ENCODE peak calls at places on chromosomes 6 and 20, in five cellular contexts. One of them, this sample, is unnamed.

GRCh38 chr20:59784365-59785117 is 148.9 kb downstream of the SYCP2 start:
- DNase-seq in fibroblast of mammary gland: no peak
- DNase-seq in fibroblast of pulmonary artery: no peak
- DNase-seq in esophagus muscularis mucosa: peak; percentile 90
- DNase-seq in H7: peak; percentile 15
- DNase-seq in this sample: no peak

GRCh38 chr6:27168586-27169443 is 78.7 kb upstream of the PRSS16 start:
- DNase-seq in esophagus muscularis mucosa: no peak
- DNase-seq in H7: no peak
- DNase-seq in fibroblast of mammary gland: peak; percentile 82
- DNase-seq in fibroblast of pulmonary artery: peak; percentile 54
- DNase-seq in this sample: no peak

GRCh38 chr6:31270788-31271640 is 878 bp downstream of the HLA-C start:
- DNase-seq in H7: peak; percentile 58
- DNase-seq in fibroblast of pulmonary artery: peak; percentile 55
- DNase-seq in esophagus muscularis mucosa: no peak
- DNase-seq in fibroblast of mammary gland: peak; percentile 25
- DNase-seq in this sample: peak; percentile 67

GRCh38 chr6:113995632-113996031 is 24.7 kb upstream of the HDAC2 start:
- DNase-seq in H7: no peak
- DNase-seq in fibroblast of pulmonary artery: peak; percentile 96
- DNase-seq in esophagus muscularis mucosa: no peak
- DNase-seq in fibroblast of mammary gland: peak; percentile 96
- DNase-seq in this sample: no peak

GRCh38 chr20:62827323-62828050 is 10.6 kb downstream of the COL9A3 start:
- DNase-seq in H7: no peak
- DNase-seq in esophagus muscularis mucosa: no peak
- DNase-seq in fibroblast of pulmonary artery: no peak
- DNase-seq in fibroblast of mammary gland: no peak
- DNase-seq in this sample: no peak

GRCh38 chr20:12414446-12415274 is 497.0 kb downstream of the BTBD3 start:
- DNase-seq in esophagus muscularis mucosa: no peak
- DNase-seq in fibroblast of mammary gland: no peak
- DNase-seq in H7: no peak
- DNase-seq in fibroblast of pulmonary artery: peak; percentile 29
- DNase-seq in this sample: no peak

GRCh38 chr6:143108278-143108677 is 47.6 kb downstream of the AIG1 start:
- DNase-seq in H7: no peak
- DNase-seq in esophagus muscularis mucosa: no peak
- DNase-seq in fibroblast of pulmonary artery: no peak
- DNase-seq in fibroblast of mammary gland: peak; percentile 27
- DNase-seq in this sample: no peak

GRCh38 chr20:50727792-50728485 is 3.4 kb upstream of the PARD6B start:
- DNase-seq in fibroblast of pulmonary artery: no peak
- DNase-seq in fibroblast of mammary gland: peak; percentile 53
- DNase-seq in H7: no peak
- DNase-seq in esophagus muscularis mucosa: peak; percentile 84
- DNase-seq in this sample: no peak

GRCh38 chr6:128350416-128351254 is 169.8 kb downstream of the PTPRK start:
- DNase-seq in fibroblast of pulmonary artery: peak; percentile 18
- DNase-seq in H7: no peak
- DNase-seq in fibroblast of mammary gland: peak; percentile 42
- DNase-seq in esophagus muscularis mucosa: no peak
- DNase-seq in this sample: no peak

GRCh38 chr6:12150812-12151432 is 138.8 kb downstream of the HIVEP1 start:
- DNase-seq in esophagus muscularis mucosa: no peak
- DNase-seq in fibroblast of mammary gland: no peak
- DNase-seq in H7: peak; percentile 50
- DNase-seq in fibroblast of pulmonary artery: no peak
- DNase-seq in this sample: peak; percentile 33

GRCh38 chr6:20400476-20401402 is 940 bp upstream of the E2F3 start:
- DNase-seq in H7: peak; percentile 71
- DNase-seq in fibroblast of mammary gland: peak; percentile 24
- DNase-seq in fibroblast of pulmonary artery: peak; percentile 38
- DNase-seq in esophagus muscularis mucosa: no peak
- DNase-seq in this sample: peak; percentile 31

GRCh38 chr6:119347466-119348307 is 1.9 kb downstream of the MAN1A1 start:
- DNase-seq in esophagus muscularis mucosa: no peak
- DNase-seq in H7: peak; percentile 19
- DNase-seq in fibroblast of pulmonary artery: no peak
- DNase-seq in fibroblast of mammary gland: peak; percentile 65
- DNase-seq in this sample: peak; percentile 7

GRCh38 chr6:79630883-79631799 is at the start of gene SH3BGRL2:
- DNase-seq in fibroblast of mammary gland: peak; percentile 52
- DNase-seq in fibroblast of pulmonary artery: peak; percentile 68
- DNase-seq in esophagus muscularis mucosa: peak; percentile 92
- DNase-seq in H7: peak; percentile 91
- DNase-seq in this sample: no peak

GRCh38 chr6:16020259-16020658 is 108.6 kb upstream of the MYLIP start:
- DNase-seq in fibroblast of mammary gland: no peak
- DNase-seq in esophagus muscularis mucosa: no peak
- DNase-seq in H7: no peak
- DNase-seq in fibroblast of pulmonary artery: no peak
- DNase-seq in this sample: no peak

GRCh38 chr6:64299176-64299575 is 663.6 kb downstream of the PHF3 start:
- DNase-seq in fibroblast of pulmonary artery: no peak
- DNase-seq in H7: no peak
- DNase-seq in fibroblast of mammary gland: no peak
- DNase-seq in esophagus muscularis mucosa: no peak
- DNase-seq in this sample: no peak

GRCh38 chr6:98832282-98833100 is 1.9 kb upstream of the POU3F2 start:
- DNase-seq in H7: peak; percentile 81
- DNase-seq in fibroblast of mammary gland: peak; percentile 86
- DNase-seq in esophagus muscularis mucosa: no peak
- DNase-seq in fibroblast of pulmonary artery: peak; percentile 43
- DNase-seq in this sample: no peak

GRCh38 chr6:17454316-17455005 is 61.1 kb downstream of the CAP2 start:
- DNase-seq in fibroblast of pulmonary artery: peak; percentile 51
- DNase-seq in H7: no peak
- DNase-seq in esophagus muscularis mucosa: no peak
- DNase-seq in fibroblast of mammary gland: peak; percentile 23
- DNase-seq in this sample: no peak

GRCh38 chr6:3888153-3888957 is 39.2 kb downstream of the FAM50B start:
- DNase-seq in fibroblast of mammary gland: peak; percentile 54
- DNase-seq in fibroblast of pulmonary artery: no peak
- DNase-seq in esophagus muscularis mucosa: no peak
- DNase-seq in H7: no peak
- DNase-seq in this sample: no peak

GRCh38 chr20:56417402-56417801 is 5.3 kb downstream of the CASS4 start:
- DNase-seq in fibroblast of pulmonary artery: no peak
- DNase-seq in esophagus muscularis mucosa: no peak
- DNase-seq in H7: no peak
- DNase-seq in fibroblast of mammary gland: no peak
- DNase-seq in this sample: no peak

GRCh38 chr6:17964633-17965032 is 22.8 kb downstream of the KIF13A start:
- DNase-seq in H7: no peak
- DNase-seq in fibroblast of mammary gland: no peak
- DNase-seq in fibroblast of pulmonary artery: no peak
- DNase-seq in esophagus muscularis mucosa: no peak
- DNase-seq in this sample: no peak

GRCh38 chr20:44083220-44083933 is 103.6 kb downstream of the JPH2 start:
- DNase-seq in fibroblast of pulmonary artery: peak; percentile 28
- DNase-seq in fibroblast of mammary gland: peak; percentile 73
- DNase-seq in esophagus muscularis mucosa: no peak
- DNase-seq in H7: no peak
- DNase-seq in this sample: no peak

GRCh38 chr6:147167576-147168461 is 36.4 kb upstream of the STXBP5 start:
- DNase-seq in fibroblast of mammary gland: peak; percentile 55
- DNase-seq in H7: no peak
- DNase-seq in fibroblast of pulmonary artery: no peak
- DNase-seq in esophagus muscularis mucosa: no peak
- DNase-seq in this sample: no peak

GRCh38 chr6:1949533-1949932 is 295.9 kb downstream of the GMDS start:
- DNase-seq in fibroblast of pulmonary artery: peak; percentile 63
- DNase-seq in H7: no peak
- DNase-seq in esophagus muscularis mucosa: no peak
- DNase-seq in fibroblast of mammary gland: peak; percentile 81
- DNase-seq in this sample: no peak

GRCh38 chr20:47627540-47627939 is 125.9 kb downstream of the NCOA3 start:
- DNase-seq in fibroblast of mammary gland: no peak
- DNase-seq in fibroblast of pulmonary artery: no peak
- DNase-seq in esophagus muscularis mucosa: no peak
- DNase-seq in H7: no peak
- DNase-seq in this sample: no peak

GRCh38 chr20:44738779-44739477 is 6.7 kb upstream of the KCNK15 start:
- DNase-seq in esophagus muscularis mucosa: no peak
- DNase-seq in fibroblast of mammary gland: peak; percentile 80
- DNase-seq in H7: peak; percentile 89
- DNase-seq in fibroblast of pulmonary artery: peak; percentile 80
- DNase-seq in this sample: no peak

GRCh38 chr20:22977047-22977785 is 57.9 kb upstream of the SSTR4 start:
- DNase-seq in H7: no peak
- DNase-seq in fibroblast of pulmonary artery: no peak
- DNase-seq in fibroblast of mammary gland: no peak
- DNase-seq in esophagus muscularis mucosa: no peak
- DNase-seq in this sample: no peak

GRCh38 chr20:62137092-62137384 is 6.2 kb downstream of the PSMA7 start:
- DNase-seq in fibroblast of pulmonary artery: no peak
- DNase-seq in H7: no peak
- DNase-seq in esophagus muscularis mucosa: no peak
- DNase-seq in fibroblast of mammary gland: no peak
- DNase-seq in this sample: no peak

GRCh38 chr20:39829255-39829654 is 859.8 kb downstream of the MAFB start:
- DNase-seq in fibroblast of mammary gland: peak; percentile 47
- DNase-seq in esophagus muscularis mucosa: no peak
- DNase-seq in fibroblast of pulmonary artery: peak; percentile 35
- DNase-seq in H7: peak; percentile 50
- DNase-seq in this sample: no peak

GRCh38 chr20:1906361-1907051 is 11.3 kb downstream of the SIRPA start:
- DNase-seq in fibroblast of mammary gland: peak; percentile 21
- DNase-seq in fibroblast of pulmonary artery: no peak
- DNase-seq in H7: no peak
- DNase-seq in esophagus muscularis mucosa: no peak
- DNase-seq in this sample: no peak

GRCh38 chr20:21555470-21556120 is 41.7 kb upstream of the NKX2-2 start:
- DNase-seq in H7: no peak
- DNase-seq in fibroblast of mammary gland: no peak
- DNase-seq in esophagus muscularis mucosa: no peak
- DNase-seq in fibroblast of pulmonary artery: no peak
- DNase-seq in this sample: no peak

This sample was measured in T-cell.